ENCODE peak calls at places on chromosomes 6 and 20, in six cellular contexts. One of them, this sample, is unnamed.

GRCh38 chr6:150547511-150548222 is 52.0 kb upstream of the PLEKHG1 start:
- DNase-seq in stomach: no peak
- DNase-seq in HCT116: no peak
- DNase-seq in esophagus muscularis mucosa: peak; percentile 90
- DNase-seq in spleen: no peak
- DNase-seq in sigmoid colon: no peak
- DNase-seq in this sample: no peak

GRCh38 chr6:134170844-134171243 is 118.4 kb upstream of the SLC2A12 start:
- DNase-seq in sigmoid colon: peak; percentile 70
- DNase-seq in HCT116: no peak
- DNase-seq in esophagus muscularis mucosa: no peak
- DNase-seq in spleen: no peak
- DNase-seq in stomach: no peak
- DNase-seq in this sample: no peak

GRCh38 chr6:108207013-108207412 is 41.2 kb downstream of the NR2E1 start:
- DNase-seq in HCT116: no peak
- DNase-seq in esophagus muscularis mucosa: no peak
- DNase-seq in stomach: no peak
- DNase-seq in sigmoid colon: no peak
- DNase-seq in spleen: no peak
- DNase-seq in this sample: no peak

GRCh38 chr20:18689557-18689956 is 101.7 kb downstream of the DTD1 start:
- DNase-seq in spleen: no peak
- DNase-seq in stomach: no peak
- DNase-seq in HCT116: no peak
- DNase-seq in esophagus muscularis mucosa: no peak
- DNase-seq in sigmoid colon: no peak
- DNase-seq in this sample: no peak

GRCh38 chr20:54167909-54168872 is 5.6 kb downstream of the CYP24A1 start:
- DNase-seq in stomach: no peak
- DNase-seq in HCT116: peak; percentile 81
- DNase-seq in esophagus muscularis mucosa: no peak
- DNase-seq in sigmoid colon: no peak
- DNase-seq in spleen: no peak
- DNase-seq in this sample: no peak

GRCh38 chr6:71290611-71291010 is 2.0 kb downstream of the OGFRL1 start:
- DNase-seq in stomach: no peak
- DNase-seq in HCT116: no peak
- DNase-seq in sigmoid colon: no peak
- DNase-seq in esophagus muscularis mucosa: no peak
- DNase-seq in spleen: no peak
- DNase-seq in this sample: no peak

GRCh38 chr6:57182017-57182432 is 9.9 kb downstream of the BAG2 start:
- DNase-seq in stomach: no peak
- DNase-seq in esophagus muscularis mucosa: no peak
- DNase-seq in sigmoid colon: no peak
- DNase-seq in spleen: no peak
- DNase-seq in HCT116: no peak
- DNase-seq in this sample: no peak

GRCh38 chr20:62429455-62430310 is 2.3 kb upstream of the RBBP8NL start:
- DNase-seq in HCT116: no peak
- DNase-seq in stomach: no peak
- DNase-seq in esophagus muscularis mucosa: no peak
- DNase-seq in sigmoid colon: no peak
- DNase-seq in spleen: no peak
- DNase-seq in this sample: no peak

GRCh38 chr6:35754452-35755321 is 17.9 kb downstream of the ARMC12 start:
- DNase-seq in spleen: no peak
- DNase-seq in stomach: no peak
- DNase-seq in esophagus muscularis mucosa: no peak
- DNase-seq in sigmoid colon: no peak
- DNase-seq in HCT116: no peak
- DNase-seq in this sample: peak; percentile 54

GRCh38 chr6:28910901-28911680 is 12.7 kb downstream of the TRIM27 start:
- DNase-seq in stomach: no peak
- DNase-seq in sigmoid colon: no peak
- DNase-seq in esophagus muscularis mucosa: no peak
- DNase-seq in spleen: no peak
- DNase-seq in HCT116: no peak
- DNase-seq in this sample: peak; percentile 22

GRCh38 chr20:41510847-41511453 is 107.2 kb downstream of the CHD6 start:
- DNase-seq in sigmoid colon: no peak
- DNase-seq in spleen: no peak
- DNase-seq in stomach: no peak
- DNase-seq in esophagus muscularis mucosa: no peak
- DNase-seq in HCT116: no peak
- DNase-seq in this sample: no peak

GRCh38 chr6:160791459-160791858 is 89.4 kb downstream of the PLG start:
- DNase-seq in spleen: no peak
- DNase-seq in esophagus muscularis mucosa: peak; percentile 79
- DNase-seq in sigmoid colon: no peak
- DNase-seq in stomach: no peak
- DNase-seq in HCT116: peak; percentile 35
- DNase-seq in this sample: no peak

GRCh38 chr6:7532821-7533220 is 8.7 kb upstream of the DSP start:
- DNase-seq in HCT116: no peak
- DNase-seq in sigmoid colon: no peak
- DNase-seq in spleen: no peak
- DNase-seq in esophagus muscularis mucosa: no peak
- DNase-seq in stomach: no peak
- DNase-seq in this sample: no peak

GRCh38 chr6:44304282-44305199 is 8.6 kb downstream of the AARS2 start:
- DNase-seq in spleen: peak; percentile 83
- DNase-seq in HCT116: peak; percentile 10
- DNase-seq in stomach: no peak
- DNase-seq in sigmoid colon: no peak
- DNase-seq in esophagus muscularis mucosa: no peak
- DNase-seq in this sample: no peak

GRCh38 chr20:59322813-59323469 is 22.5 kb downstream of the EDN3 start:
- DNase-seq in spleen: no peak
- DNase-seq in HCT116: no peak
- DNase-seq in sigmoid colon: no peak
- DNase-seq in stomach: no peak
- DNase-seq in esophagus muscularis mucosa: no peak
- DNase-seq in this sample: no peak

GRCh38 chr20:38968090-38968489 is 5.9 kb downstream of the DHX35 start:
- DNase-seq in stomach: no peak
- DNase-seq in HCT116: no peak
- DNase-seq in esophagus muscularis mucosa: no peak
- DNase-seq in sigmoid colon: peak; percentile 72
- DNase-seq in spleen: no peak
- DNase-seq in this sample: no peak
- H3K4me1 ChIP-seq in stomach: peaks cover 33% of the 10 kb centered on the region
- H3K4me1 ChIP-seq in HCT116: no peaks in the 10 kb centered on the region
- H3K4me1 ChIP-seq in esophagus muscularis mucosa: peaks cover 62% of the 10 kb centered on the region
- H3K4me1 ChIP-seq in sigmoid colon: peaks cover 73% of the 10 kb centered on the region
- H3K4me1 ChIP-seq in spleen: peaks cover 4% of the 10 kb centered on the region
- H3K4me1 ChIP-seq in this sample: peaks cover under 1% of the 10 kb centered on the region

DNA sequence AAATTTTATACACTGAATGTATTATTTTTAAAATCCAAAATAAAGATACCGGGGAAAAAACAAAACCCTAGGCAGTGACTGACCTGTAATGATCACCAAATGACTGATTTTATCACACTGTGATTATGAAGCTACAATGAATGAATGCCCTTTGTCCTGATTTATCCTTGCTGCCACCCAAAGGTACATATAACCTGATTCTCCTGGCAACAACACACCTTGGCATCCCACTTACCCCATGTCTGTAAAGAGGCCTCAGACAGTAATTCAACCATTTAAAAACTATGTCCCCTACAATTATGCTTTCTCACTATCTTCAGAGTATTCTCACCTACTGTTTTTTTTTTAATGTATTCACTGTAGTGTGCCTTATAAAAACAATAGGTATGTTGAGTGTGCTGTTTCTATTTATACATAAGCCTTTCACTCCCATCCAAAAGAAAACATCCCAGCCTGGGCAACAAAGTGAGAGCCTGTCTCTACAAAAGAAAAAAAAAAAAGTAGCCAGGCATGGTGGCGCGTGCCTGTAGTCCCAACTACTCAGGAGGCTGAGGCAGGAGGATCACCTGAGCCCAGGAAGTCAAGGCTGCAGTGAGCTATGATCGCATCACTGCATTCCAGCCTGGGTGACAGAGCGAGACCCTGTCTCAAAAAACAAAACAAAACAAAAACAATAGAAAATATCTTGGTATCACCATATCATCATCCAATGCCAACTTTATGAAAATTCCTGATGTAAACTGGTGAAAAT is 21.7 kb downstream of the B4GALT5 start:
- DNase-seq in spleen: no peak
- DNase-seq in sigmoid colon: no peak
- DNase-seq in esophagus muscularis mucosa: no peak
- DNase-seq in HCT116: no peak
- DNase-seq in stomach: no peak
- DNase-seq in this sample: no peak
- TF ChIP-seq POLR2AphosphoS5 in spleen: no peak
- TF ChIP-seq POLR2AphosphoS5 in sigmoid colon: no peak
- TF ChIP-seq POLR2AphosphoS5 in esophagus muscularis mucosa: no peak
- TF ChIP-seq POLR2AphosphoS5 in HCT116: no peak
- TF ChIP-seq POLR2AphosphoS5 in stomach: no peak
- TF ChIP-seq POLR2AphosphoS5 in this sample: no peak

GRCh38 chr6:109449064-109449788 is 6.3 kb downstream of the MICAL1 start:
- DNase-seq in stomach: peak; percentile 24
- DNase-seq in esophagus muscularis mucosa: no peak
- DNase-seq in sigmoid colon: no peak
- DNase-seq in spleen: peak; percentile 80
- DNase-seq in HCT116: no peak
- DNase-seq in this sample: no peak
- H3K4me1 ChIP-seq in stomach: peaks cover 17% of the 10 kb centered on the region
- H3K4me1 ChIP-seq in esophagus muscularis mucosa: peaks cover 9% of the 10 kb centered on the region
- H3K4me1 ChIP-seq in sigmoid colon: peaks cover 5% of the 10 kb centered on the region
- H3K4me1 ChIP-seq in spleen: peaks cover 19% of the 10 kb centered on the region
- H3K4me1 ChIP-seq in HCT116: no peaks in the 10 kb centered on the region
- H3K4me1 ChIP-seq in this sample: no peaks in the 10 kb centered on the region

DNA sequence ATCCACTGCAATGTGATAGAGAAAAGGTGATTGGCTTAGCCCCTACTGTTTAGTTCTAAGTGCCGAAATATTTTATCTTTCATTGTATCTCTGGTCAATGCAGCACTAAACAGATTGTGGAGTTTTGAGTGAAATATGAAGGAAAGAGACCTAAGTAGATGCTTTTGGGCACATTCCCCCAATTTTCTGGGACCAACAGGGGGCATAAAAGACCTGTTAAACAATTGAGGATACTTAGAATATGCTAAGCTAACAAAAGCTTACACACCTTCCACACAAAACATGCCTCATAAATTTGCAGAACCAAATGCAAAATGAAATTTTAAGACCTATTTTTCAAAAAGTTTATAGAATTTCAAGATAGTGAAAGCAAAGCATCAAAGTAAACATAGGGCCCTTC is 746.9 kb downstream of the TBC1D32 start:
- DNase-seq in stomach: no peak
- DNase-seq in esophagus muscularis mucosa: no peak
- DNase-seq in HCT116: no peak
- DNase-seq in sigmoid colon: no peak
- DNase-seq in spleen: no peak
- DNase-seq in this sample: no peak
- TF ChIP-seq POLR2AphosphoS5 in stomach: no peak
- TF ChIP-seq POLR2AphosphoS5 in esophagus muscularis mucosa: no peak
- TF ChIP-seq POLR2AphosphoS5 in HCT116: no peak
- TF ChIP-seq POLR2AphosphoS5 in sigmoid colon: no peak
- TF ChIP-seq POLR2AphosphoS5 in spleen: no peak
- TF ChIP-seq POLR2AphosphoS5 in this sample: no peak

DNA sequence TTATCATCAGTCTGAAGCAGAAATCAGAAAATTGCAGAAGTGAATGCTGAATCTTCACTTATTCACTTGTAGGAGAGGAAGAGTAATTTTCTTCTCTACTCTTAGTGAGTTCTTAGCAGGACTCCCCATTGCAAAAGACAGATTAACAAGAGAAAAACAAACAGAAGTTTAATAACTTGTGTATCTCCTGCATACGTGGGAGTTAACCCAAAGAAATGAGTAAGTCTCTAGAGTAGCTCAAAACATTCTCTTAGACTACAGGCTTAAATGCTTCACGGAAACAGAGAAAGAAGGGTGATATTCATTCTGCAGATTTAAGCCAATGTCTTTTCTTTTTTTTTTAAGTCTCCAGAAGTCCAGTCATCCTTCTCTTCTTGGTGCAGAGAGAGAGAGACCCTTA is 97.9 kb upstream of the TMEM181 start:
- DNase-seq in stomach: no peak
- DNase-seq in sigmoid colon: no peak
- DNase-seq in esophagus muscularis mucosa: no peak
- DNase-seq in HCT116: no peak
- DNase-seq in spleen: no peak
- DNase-seq in this sample: no peak
- H3K4me1 ChIP-seq in stomach: peaks cover 7% of the 10 kb centered on the region
- H3K4me1 ChIP-seq in sigmoid colon: no peaks in the 10 kb centered on the region
- H3K4me1 ChIP-seq in esophagus muscularis mucosa: peaks cover 3% of the 10 kb centered on the region
- H3K4me1 ChIP-seq in HCT116: no peaks in the 10 kb centered on the region
- H3K4me1 ChIP-seq in spleen: no peaks in the 10 kb centered on the region
- H3K4me1 ChIP-seq in this sample: no peaks in the 10 kb centered on the region

GRCh38 chr20:57374931-57375651 is 16.1 kb upstream of the RBM38 start:
- DNase-seq in esophagus muscularis mucosa: no peak
- DNase-seq in spleen: peak; percentile 90
- DNase-seq in HCT116: no peak
- DNase-seq in sigmoid colon: peak; percentile 70
- DNase-seq in stomach: no peak
- DNase-seq in this sample: no peak
- TF ChIP-seq POLR2AphosphoS5 in esophagus muscularis mucosa: peak; percentile 18
- TF ChIP-seq POLR2AphosphoS5 in spleen: peak; percentile 80
- TF ChIP-seq POLR2AphosphoS5 in HCT116: no peak
- TF ChIP-seq POLR2AphosphoS5 in sigmoid colon: no peak
- TF ChIP-seq POLR2AphosphoS5 in stomach: peak; percentile 16
- TF ChIP-seq POLR2AphosphoS5 in this sample: no peak

GRCh38 chr6:45420909-45421699 is 43.4 kb upstream of the SUPT3H start:
- DNase-seq in spleen: no peak
- DNase-seq in sigmoid colon: no peak
- DNase-seq in esophagus muscularis mucosa: no peak
- DNase-seq in HCT116: no peak
- DNase-seq in stomach: no peak
- DNase-seq in this sample: no peak
- H3K4me1 ChIP-seq in spleen: peaks cover 31% of the 10 kb centered on the region
- H3K4me1 ChIP-seq in sigmoid colon: peaks cover 50% of the 10 kb centered on the region
- H3K4me1 ChIP-seq in esophagus muscularis mucosa: peaks cover 46% of the 10 kb centered on the region
- H3K4me1 ChIP-seq in HCT116: peaks cover 8% of the 10 kb centered on the region
- H3K4me1 ChIP-seq in stomach: peaks cover 50% of the 10 kb centered on the region
- H3K4me1 ChIP-seq in this sample: no peaks in the 10 kb centered on the region

DNA sequence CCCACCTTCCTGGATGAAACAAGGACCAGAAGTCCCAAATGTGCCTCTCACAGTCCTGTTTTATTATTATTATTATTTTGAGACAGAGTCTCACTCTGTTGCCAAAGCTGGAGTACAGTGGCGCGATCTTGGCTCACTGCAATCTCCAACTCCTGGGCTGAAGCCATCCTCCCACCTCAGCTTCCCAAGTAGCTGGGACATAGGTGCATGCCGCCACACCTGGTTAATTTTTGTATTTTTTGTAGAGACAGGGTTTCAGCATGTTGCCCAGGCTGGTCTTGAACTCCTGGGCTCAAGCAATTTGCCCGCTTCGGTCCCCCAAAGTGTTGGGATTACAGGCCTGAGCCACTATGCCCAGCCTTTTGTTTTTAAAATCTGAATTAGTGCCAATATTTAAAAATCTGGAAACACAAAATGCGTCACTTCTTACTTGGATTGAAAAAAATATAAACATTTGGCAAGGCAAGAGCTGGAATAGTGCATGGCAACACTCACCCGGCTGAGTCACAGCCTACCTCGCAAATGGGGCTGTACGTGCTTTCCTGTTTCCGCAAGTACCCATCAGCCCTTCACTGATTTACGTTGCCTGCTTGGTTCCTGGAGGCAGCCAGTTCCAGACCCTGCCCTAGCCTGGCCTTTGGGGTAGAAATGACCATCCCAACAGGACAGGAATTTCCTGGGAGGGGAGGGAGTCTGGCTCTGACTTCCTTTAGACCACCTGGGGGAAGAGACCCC is 6.3 kb downstream of the SDCBP2 start:
- DNase-seq in HCT116: no peak
- DNase-seq in esophagus muscularis mucosa: no peak
- DNase-seq in spleen: peak; percentile 70
- DNase-seq in sigmoid colon: peak; percentile 72
- DNase-seq in stomach: no peak
- DNase-seq in this sample: no peak
- TF ChIP-seq POLR2AphosphoS5 in HCT116: no peak
- TF ChIP-seq POLR2AphosphoS5 in esophagus muscularis mucosa: peak; percentile 71
- TF ChIP-seq POLR2AphosphoS5 in spleen: peak; percentile 73
- TF ChIP-seq POLR2AphosphoS5 in sigmoid colon: no peak
- TF ChIP-seq POLR2AphosphoS5 in stomach: peak; percentile 70
- TF ChIP-seq POLR2AphosphoS5 in this sample: no peak